ENCODE peak calls at places on chromosomes 6 and 20, in five cellular contexts. S is Peyer's patch, C is OCI-LY7, B is aorta, U is neural progenitor cell. O is an unnamed sample. For H3K36me3 and H3K4me1, the result is how much of the 10 kb centered on the place peaks cover.

GRCh38 chr6:152380351-152380767 is 256.8 kb downstream of the SYNE1 start:
- DNase-seq in S (no peak), C (no peak), B (no peak), U (no peak), O (no peak)

GRCh38 chr6:109381007-109381746 is 1.1 kb downstream of the CD164 start:
- DNase-seq in S (no peak), C (peak), B (no peak), U (peak), O (no peak)

GRCh38 chr6:139402935-139403386 is 28.5 kb upstream of the CITED2 start:
- DNase-seq in S (no peak), C (no peak), B (no peak), U (no peak), O (no peak)

GRCh38 chr6:134195985-134196384 is 121.9 kb downstream of the SGK1 start:
- DNase-seq in S (no peak), C (no peak), B (no peak), U (no peak), O (no peak)

GRCh38 chr20:17712708-17713107 is 12.9 kb downstream of the BANF2 start:
- DNase-seq in S (no peak), C (no peak), B (no peak), U (no peak), O (no peak)

GRCh38 chr6:169370666-169371343 is 117.2 kb upstream of the THBS2 start:
- DNase-seq in S (no peak), C (no peak), B (no peak), U (no peak), O (no peak)

GRCh38 chr6:167930300-167930699 is 67.2 kb upstream of the KIF25 start:
- DNase-seq in S (no peak), C (no peak), B (no peak), U (no peak), O (no peak)

GRCh38 chr20:49762940-49763766 is 49.5 kb upstream of the B4GALT5 start:
- DNase-seq in S (no peak), C (no peak), B (no peak), U (no peak), O (no peak)

GRCh38 chr6:144344651-144345050 is 59.5 kb downstream of the UTRN start:
- DNase-seq in S (no peak), C (peak), B (no peak), U (no peak), O (no peak)

GRCh38 chr20:59351148-59352040 is 51.0 kb downstream of the EDN3 start:
- DNase-seq in S (no peak), C (no peak), B (no peak), U (no peak), O (no peak)

GRCh38 chr20:64011366-64011779 is 24.6 kb upstream of the C20orf204 start:
- DNase-seq in S (no peak), C (no peak), B (no peak), U (no peak), O (no peak)

GRCh38 chr6:56699066-56699654 is 56.5 kb upstream of the DST start:
- DNase-seq in S (no peak), C (peak), B (no peak), U (no peak), O (no peak)

GRCh38 chr6:100353276-100354015 is 111.3 kb downstream of the SIM1 start:
- DNase-seq in S (no peak), C (no peak), B (no peak), U (no peak), O (no peak)

GRCh38 chr6:1144842-1145755 is 166.8 kb upstream of the FOXQ1 start:
- DNase-seq in S (no peak), C (no peak), B (no peak), U (no peak), O (no peak)

GRCh38 chr20:51562027-51562333 is 19.5 kb upstream of the NFATC2 start:
- DNase-seq in S (no peak), C (no peak), B (no peak), U (no peak), O (no peak)

GRCh38 chr6:41733349-41733706 is 2.1 kb downstream of the TFEB start:
- DNase-seq in S (no peak), C (peak), B (no peak), U (no peak), O (no peak)

GRCh38 chr6:107192739-107193296 is 77.5 kb upstream of the BEND3 start:
- DNase-seq in S (no peak), C (no peak), B (no peak), U (no peak), O (no peak)

GRCh38 chr20:3797592-3798404 is 1.7 kb downstream of the CDC25B start:
- DNase-seq in S (no peak), C (peak), B (peak), U (no peak), O (no peak)

GRCh38 chr20:37243076-37243936 is 18.3 kb downstream of the GHRH start:
- DNase-seq in S (no peak), C (no peak), B (no peak), U (peak), O (no peak)

GRCh38 chr6:48826884-48827701 is 636.0 kb downstream of the MMUT start:
- DNase-seq in S (no peak), C (no peak), B (peak), U (no peak), O (no peak)

GRCh38 chr6:135323202-135323668 is 142.1 kb downstream of the MYB start:
- DNase-seq in S (no peak), C (peak), B (no peak), U (no peak), O (no peak)

GRCh38 chr20:22729180-22729579 is 144.8 kb upstream of the FOXA2 start:
- DNase-seq in S (no peak), C (no peak), B (no peak), U (no peak), O (no peak)

DNA sequence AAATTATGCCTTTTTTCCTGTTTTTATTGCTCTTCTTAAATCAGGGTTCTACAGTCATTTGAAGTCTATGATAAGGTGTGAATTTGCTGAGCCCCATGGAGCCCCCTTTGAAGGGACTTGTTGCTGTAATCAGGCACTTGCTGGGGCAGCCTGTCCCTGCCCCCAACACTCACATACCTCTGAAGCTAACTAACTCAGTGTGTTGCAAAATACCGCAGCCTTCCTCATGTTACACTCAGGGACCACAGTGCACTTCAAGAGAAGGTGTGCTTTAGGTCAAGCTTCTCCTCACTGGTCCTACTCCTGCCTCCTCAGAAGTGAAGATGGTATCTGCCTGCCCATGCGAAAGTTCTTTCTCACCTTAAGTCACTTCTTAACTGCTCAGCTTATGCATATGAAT is 66.1 kb upstream of the GLP1R start:
- DNase-seq in S (no peak), C (no peak), B (no peak), U (no peak), O (no peak)
- H3K4me3 ChIP-seq in S (no peak), C (no peak), B (no peak), U (no peak), O (no peak)

GRCh38 chr6:75633045-75633444 is 31.4 kb downstream of the SENP6 start:
- DNase-seq in S (no peak), C (no peak), B (no peak), U (no peak), O (no peak)
- H3K36me3 ChIP-seq in S (under half), C (half or more), B (under half), U (under half), O (under half)

GRCh38 chr6:43873806-43874714 is 104.0 kb downstream of the VEGFA start:
- DNase-seq in S (no peak), C (no peak), B (no peak), U (peak), O (no peak)
- H3K4me1 ChIP-seq in S (under half), C (under half), B (under half), U (under half), O (under half)

GRCh38 chr20:52564594-52564993 is 373.0 kb upstream of the ZFP64 start:
- DNase-seq in S (no peak), C (no peak), B (no peak), U (no peak), O (no peak)
- H3K4me3 ChIP-seq in S (no peak), C (no peak), B (no peak), U (no peak), O (no peak)

O was measured in tibial artery.